ENCODE peak calls at places on chromosomes 4 and X, in four cellular contexts. H is stimulated activated CD4-positive, alpha-beta T cell treated with anti-CD3 and anti-CD28 coated beads, TNF-alpha, amount 100 ng/mL, for 48 hours; F is ureter; E is glutamatergic neuron. M is an unnamed sample.

GRCh38 chr4:1477045-1477905 is 71.0 kb upstream of the NKX1-1 start:
- DNase-seq in F (no peak), E (peak; percentile 7), H (no peak), M (no peak)

GRCh38 chrX:149314031-149314430 is 191.1 kb downstream of the IDS start:
- DNase-seq in F (no peak), H (no peak), E (no peak), M (no peak)

GRCh38 chr4:86816463-86817107 is 32.6 kb downstream of the SLC10A6 start:
- DNase-seq in F (no peak), H (no peak), E (no peak), M (no peak)

GRCh38 chr4:142953171-142953570 is 107.1 kb upstream of the INPP4B start:
- DNase-seq in E (no peak), H (no peak), F (no peak), M (no peak)

GRCh38 chr4:37903901-37904300 is 13.0 kb downstream of the TBC1D1 start:
- DNase-seq in E (no peak), F (no peak), H (no peak), M (no peak)

GRCh38 chrX:16870095-16870860 is at the start of gene RBBP7:
- DNase-seq in E (peak; percentile 90), F (peak; percentile 94), H (peak; percentile 75), M (no peak)

GRCh38 chr4:71456841-71457240 is 118.0 kb downstream of the SLC4A4 start:
- DNase-seq in E (no peak), H (no peak), F (no peak), M (peak; percentile 1)

GRCh38 chr4:156771171-156771837 is 200.3 kb downstream of the PDGFC start:
- DNase-seq in F (peak; percentile 79), E (no peak), H (no peak), M (no peak)

GRCh38 chr4:38512840-38513239 is 151.2 kb upstream of the KLF3 start:
- DNase-seq in H (no peak), E (no peak), F (no peak), M (no peak)

GRCh38 chr4:8859550-8860095 is 12.0 kb downstream of the HMX1 start:
- DNase-seq in F (no peak), E (peak; percentile 22), H (no peak), M (no peak)

GRCh38 chr4:52837716-52838558 is 24.2 kb upstream of the RASL11B start:
- DNase-seq in H (no peak), E (no peak), F (peak; percentile 56), M (no peak)